ENCODE peak calls at places on chromosomes 3 and 15, in six cellular contexts. P is T-helper 17 cell; Y is gastroesophageal sphincter; F is left lung; V is natural killer cell; U is activated CD4-positive, alpha-beta T cell treated with anti-CD3 and anti-CD28 coated beads for 36 hours. G is an unnamed sample.

GRCh38 chr3:1954632-1955031 is 144.0 kb upstream of the CNTN4 start:
- ATAC-seq in P (no peak), Y (no peak), F (no peak), V (no peak), U (peak; percentile 72), G (no peak)

GRCh38 chr3:9037113-9037715 is 73.9 kb upstream of the RAD18 start:
- ATAC-seq in P (no peak), Y (peak; percentile 73), F (peak; percentile 48), V (no peak), U (no peak), G (no peak)

GRCh38 chr3:161055210-161055609 is 49.9 kb downstream of the B3GALNT1 start:
- ATAC-seq in P (no peak), Y (no peak), F (no peak), V (no peak), U (no peak), G (no peak)

GRCh38 chr3:45915518-45916231 is 27.6 kb upstream of the CXCR6 start:
- ATAC-seq in P (peak; percentile 83), Y (no peak), F (peak; percentile 91), V (peak; percentile 83), U (peak; percentile 94), G (peak; percentile 93)

GRCh38 chr3:197261164-197261509 is 37.3 kb downstream of the DLG1 start:
- ATAC-seq in P (no peak), Y (no peak), F (no peak), V (no peak), U (no peak), G (no peak)

GRCh38 chr3:102206506-102207145 is 228.2 kb upstream of the ZPLD1 start:
- ATAC-seq in P (no peak), Y (peak; percentile 87), F (peak; percentile 95), V (no peak), U (no peak), G (no peak)

GRCh38 chr15:56613826-56614225 is 119.5 kb downstream of the ZNF280D start:
- ATAC-seq in P (no peak), Y (no peak), F (no peak), V (no peak), U (no peak), G (no peak)

GRCh38 chr3:106473576-106474506 is 605.0 kb upstream of the CBLB start:
- ATAC-seq in P (no peak), Y (no peak), F (no peak), V (no peak), U (peak; percentile 86), G (no peak)

GRCh38 chr3:151421956-151422355 is 37.4 kb upstream of the P2RY12 start:
- ATAC-seq in P (no peak), Y (no peak), F (no peak), V (no peak), U (no peak), G (peak; percentile 66)

GRCh38 chr3:196327405-196327804 is 9.4 kb upstream of the DYNLT2B start:
- ATAC-seq in P (no peak), Y (no peak), F (no peak), V (no peak), U (no peak), G (no peak)

GRCh38 chr15:70556376-70556775 is 207.0 kb downstream of the UACA start:
- ATAC-seq in P (no peak), Y (no peak), F (no peak), V (no peak), U (no peak), G (no peak)

GRCh38 chr15:40272713-40273056 is 10.2 kb downstream of the ANKRD63 start:
- ATAC-seq in P (no peak), Y (no peak), F (no peak), V (no peak), U (peak; percentile 46), G (no peak)